ENCODE peak calls at places on chromosomes 5 and 9, in five cellular contexts. I, V, A, X and D are unnamed samples. For H3K79me2, the result is how much of the 10 kb centered on the place peaks cover.

GRCh38 chr9:96232539-96233241 is 69.3 kb downstream of the HSD17B3 start:
- DNase-seq in I (peak), V (peak), A (no peak), X (peak), D (peak)

GRCh38 chr5:144121577-144121976 is 48.9 kb downstream of the YIPF5 start:
- DNase-seq in I (no peak), V (no peak), A (no peak), X (no peak), D (no peak)

GRCh38 chr9:127684576-127684975 is 22.2 kb upstream of the CFAP157 start:
- DNase-seq in I (peak), V (no peak), A (peak), X (no peak), D (no peak)

GRCh38 chr9:121770415-121771273 is 119.2 kb downstream of the DAB2IP start:
- DNase-seq in I (no peak), V (no peak), A (no peak), X (no peak), D (no peak)

GRCh38 chr9:34085581-34086500 is 37.2 kb upstream of the UBAP2 start:
- DNase-seq in I (no peak), V (no peak), A (no peak), X (no peak), D (no peak)

GRCh38 chr5:92616085-92616484 is 964.9 kb downstream of the NR2F1-AS1 start:
- DNase-seq in I (no peak), V (no peak), A (no peak), X (no peak), D (no peak)

GRCh38 chr9:117929873-117930272 is 225.7 kb downstream of the TLR4 start:
- DNase-seq in I (no peak), V (no peak), A (no peak), X (no peak), D (no peak)

GRCh38 chr5:112691758-112692157 is 45.9 kb upstream of the APC start:
- DNase-seq in I (peak), V (peak), A (peak), X (peak), D (peak)

GRCh38 chr9:85166808-85167545 is 497.4 kb downstream of the NTRK2 start:
- DNase-seq in I (no peak), V (no peak), A (no peak), X (no peak), D (no peak)

GRCh38 chr5:132056610-132057497 is 3.6 kb upstream of the IL3 start:
- DNase-seq in I (no peak), V (no peak), A (no peak), X (no peak), D (no peak)

GRCh38 chr9:14993891-14994554 is 83.8 kb upstream of the FREM1 start:
- DNase-seq in I (no peak), V (no peak), A (no peak), X (no peak), D (no peak)
- H3K9ac ChIP-seq in I (no peak), V (no peak), A (no peak), X (no peak), D (no peak)

GRCh38 chr5:76414788-76415187 is 11.7 kb downstream of the IQGAP2 start:
- DNase-seq in I (no peak), V (no peak), A (no peak), X (no peak), D (no peak)

GRCh38 chr5:76415855-76416254 is 12.8 kb downstream of the IQGAP2 start:
- DNase-seq in I (no peak), V (no peak), A (no peak), X (no peak), D (no peak)

GRCh38 chr5:76422742-76423141 is 19.7 kb downstream of the IQGAP2 start:
- DNase-seq in I (no peak), V (no peak), A (no peak), X (no peak), D (no peak)

GRCh38 chr5:76422175-76422574 is 19.1 kb downstream of the IQGAP2 start:
- DNase-seq in I (no peak), V (no peak), A (no peak), X (no peak), D (no peak)

DNA sequence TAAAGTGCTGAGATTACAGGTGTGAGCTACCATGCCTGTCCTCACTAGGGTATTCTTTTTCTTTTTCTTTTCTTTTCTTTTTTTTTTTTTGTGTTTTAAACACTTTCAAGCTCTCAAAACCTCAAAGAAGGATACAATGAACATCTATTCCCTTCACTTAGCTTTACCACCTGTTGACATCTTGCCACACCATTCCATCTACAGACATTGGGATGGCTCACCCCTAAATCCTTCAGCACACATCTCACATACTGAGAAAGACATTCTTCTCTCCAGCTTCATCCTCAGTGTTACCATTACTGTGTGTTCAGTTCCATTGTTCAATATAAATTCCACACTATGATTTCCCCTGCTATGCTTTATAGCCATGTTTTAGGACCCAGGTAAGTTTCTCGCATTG is 16.5 kb downstream of the IQGAP2 start:
- DNase-seq in I (no peak), V (no peak), A (no peak), X (no peak), D (no peak)
- H3K79me2 ChIP-seq in I (under half), V (half or more), A (under half), X (under half), D (under half)

GRCh38 chr9:89606049-89606481 is 1.3 kb downstream of the GADD45G start:
- DNase-seq in I (peak), V (peak), A (peak), X (peak), D (no peak)

GRCh38 chr9:89608646-89609335 is 4.0 kb downstream of the GADD45G start:
- DNase-seq in I (no peak), V (no peak), A (no peak), X (no peak), D (no peak)

GRCh38 chr9:89604463-89605180 is at the start of gene GADD45G:
- DNase-seq in I (peak), V (peak), A (peak), X (peak), D (peak)

GRCh38 chr9:89605181-89606048 is 603 bp downstream of the GADD45G start:
- DNase-seq in I (peak), V (peak), A (peak), X (peak), D (no peak)

GRCh38 chr9:89606567-89607311 is 1.9 kb downstream of the GADD45G start:
- DNase-seq in I (peak), V (peak), A (peak), X (peak), D (no peak)
- H3K4me3 ChIP-seq in I (no peak), V (peak), A (peak), X (peak), D (no peak)

GRCh38 chr9:113221003-113221799 is at the start of the genes FKBP15 and SLC31A1:
- DNase-seq in I (peak), V (peak), A (peak), X (peak), D (peak)

GRCh38 chr9:113220467-113221002 is 542 bp downstream of the FKBP15 start:
- DNase-seq in I (no peak), V (peak), A (no peak), X (peak), D (peak)

GRCh38 chr9:113221800-113222481 is 597 bp downstream of the SLC31A1 start:
- DNase-seq in I (no peak), V (no peak), A (no peak), X (no peak), D (peak)

GRCh38 chr9:113222482-113222841 is 1.1 kb downstream of the SLC31A1 start:
- DNase-seq in I (peak), V (no peak), A (no peak), X (no peak), D (peak)

DNA sequence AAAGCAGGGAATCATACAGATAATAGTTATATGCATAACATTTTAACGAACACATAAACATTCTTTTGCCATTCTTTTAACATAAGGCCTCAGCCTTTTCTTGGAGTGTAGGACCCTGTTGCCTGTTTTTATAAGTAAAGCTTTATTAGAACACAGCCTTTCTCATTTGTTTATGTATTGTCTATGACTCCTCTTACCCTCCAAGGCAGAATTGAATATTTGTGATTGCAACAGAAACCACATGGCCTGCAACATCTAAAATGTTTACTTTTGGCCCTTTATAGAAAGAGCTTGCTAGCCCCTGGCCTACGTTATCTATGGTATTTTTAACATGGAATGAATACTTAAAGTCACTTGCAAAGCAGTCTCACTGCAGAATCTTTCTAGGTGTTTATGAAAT is 2.6 kb downstream of the SLC31A1 start:
- DNase-seq in I (peak), V (no peak), A (peak), X (no peak), D (peak)
- H3K9ac ChIP-seq in I (no peak), V (no peak), A (no peak), X (no peak), D (no peak)

DNA sequence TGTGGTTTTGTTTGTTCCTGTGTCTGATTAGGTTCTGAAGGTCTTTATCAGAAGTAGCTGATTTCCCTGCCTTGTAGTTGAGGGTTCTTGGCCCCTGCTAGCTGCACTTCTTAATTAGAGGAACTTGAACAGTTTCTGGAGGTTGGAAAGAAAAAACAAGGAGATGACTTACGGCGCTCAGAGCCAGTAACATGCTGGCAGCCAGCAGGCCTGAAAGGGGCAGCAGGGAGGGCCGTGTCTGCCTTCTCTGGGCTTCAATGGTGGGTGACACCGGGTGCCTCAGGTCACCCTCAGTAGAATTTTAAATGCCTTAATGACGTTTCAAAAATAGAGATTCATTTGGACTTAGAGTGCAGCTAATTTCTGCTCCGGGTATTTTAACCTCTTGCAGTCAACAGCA is 15.8 kb downstream of the UBE2QL1 start:
- DNase-seq in I (no peak), V (no peak), A (no peak), X (no peak), D (no peak)
- H3K79me2 ChIP-seq in I (under half), V (half or more), A (under half), X (under half), D (under half)

DNA sequence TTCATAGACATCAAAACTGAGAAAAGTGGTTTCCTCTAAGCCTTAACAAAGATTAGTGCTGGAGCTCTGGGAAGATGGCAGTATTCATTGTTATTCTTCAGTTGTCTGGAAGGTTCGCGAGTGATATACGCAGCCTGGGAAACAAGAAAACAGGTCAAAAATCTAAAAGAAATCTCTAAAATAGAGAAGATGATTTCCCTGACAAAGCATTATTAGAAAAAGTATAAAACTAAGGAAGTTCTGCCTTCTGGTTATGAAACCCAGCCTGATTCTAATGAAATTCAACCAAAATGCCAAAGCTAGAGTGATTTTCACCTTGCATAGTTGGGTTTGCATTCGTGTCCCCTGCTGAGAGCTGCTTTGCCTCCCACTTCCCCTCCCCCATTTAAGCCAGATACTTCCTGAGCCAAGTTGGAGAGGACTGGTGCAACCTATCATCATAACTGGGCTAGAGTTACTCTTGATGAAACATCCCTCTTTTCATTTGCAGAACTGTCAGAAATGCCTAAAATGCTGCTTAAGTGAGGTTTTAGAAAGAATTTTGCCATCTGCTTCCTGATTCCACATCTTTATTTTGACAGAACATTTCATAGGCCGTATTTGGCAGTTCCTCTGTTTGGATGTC is 48.4 kb downstream of the NDFIP1 start:
- DNase-seq in I (no peak), V (no peak), A (no peak), X (peak), D (no peak)
- H3K4me3 ChIP-seq in I (no peak), V (no peak), A (no peak), X (no peak), D (no peak)